ENCODE peak calls at places on chromosome 18, in five cellular contexts. G is ELF-1; R is left ventricle myocardium superior; S is activated naive CD4-positive, alpha-beta T cell treated with anti-CD3 and anti-CD28 coated beads, Interleukin-2, amount 50 U/mL, for 16 hours; Z is RCC 7860. U is an unnamed sample.

GRCh38 chr18:3323900-3324299 is 62.0 kb downstream of the MYL12B start:
- DNase-seq in G (no peak), R (no peak), S (no peak), Z (no peak), U (no peak)

GRCh38 chr18:12278153-12278764 is 24.1 kb downstream of the CIDEA start:
- DNase-seq in G (no peak), R (no peak), S (no peak), Z (no peak), U (no peak)

GRCh38 chr18:53567935-53568574 is 656.4 kb downstream of the MBD2 start:
- DNase-seq in G (peak), R (no peak), S (no peak), Z (no peak), U (peak)

GRCh38 chr18:68494802-68495560 is 219.9 kb downstream of the TMX3 start:
- DNase-seq in G (peak), R (no peak), S (no peak), Z (no peak), U (no peak)

GRCh38 chr18:50559750-50560680 is at the start of gene MAPK4:
- DNase-seq in G (peak), R (peak), S (peak), Z (no peak), U (no peak)

GRCh38 chr18:10052871-10053270 is 139.1 kb downstream of the VAPA start:
- DNase-seq in G (no peak), R (no peak), S (no peak), Z (no peak), U (no peak)

GRCh38 chr18:25921677-25922421 is 168.6 kb downstream of the SS18 start:
- DNase-seq in G (peak), R (no peak), S (peak), Z (no peak), U (no peak)

GRCh38 chr18:63788447-63789096 is 13.4 kb downstream of the SERPINB7 start:
- DNase-seq in G (no peak), R (no peak), S (peak), Z (peak), U (peak)

GRCh38 chr18:60232541-60232940 is 140.0 kb downstream of the MC4R start:
- DNase-seq in G (no peak), R (no peak), S (no peak), Z (peak), U (peak)

GRCh38 chr18:36127866-36128845 is 984 bp downstream of the SLC39A6 start:
- DNase-seq in G (peak), R (no peak), S (no peak), Z (no peak), U (peak)

GRCh38 chr18:8051388-8051787 is 484.3 kb downstream of the PTPRM start:
- DNase-seq in G (no peak), R (no peak), S (no peak), Z (no peak), U (no peak)

GRCh38 chr18:39959839-39960238 is 1995.2 kb upstream of the PIK3C3 start:
- DNase-seq in G (no peak), R (no peak), S (no peak), Z (no peak), U (no peak)

GRCh38 chr18:34001376-34001775 is 223.3 kb downstream of the NOL4 start:
- DNase-seq in G (no peak), R (no peak), S (no peak), Z (no peak), U (no peak)

GRCh38 chr18:58581265-58581664 is 47.6 kb downstream of the ALPK2 start:
- DNase-seq in G (peak), R (no peak), S (no peak), Z (peak), U (peak)

GRCh38 chr18:74457043-74457742 is at the start of gene DIPK1C:
- DNase-seq in G (no peak), R (peak), S (no peak), Z (no peak), U (no peak)